ENCODE peak calls at places on chromosome 18, in four cellular contexts. X, R, K and G are unnamed samples.

GRCh38 chr18:3454365-3455089 is 4.6 kb downstream of the TGIF1 start:
- DNase-seq in X (peak; percentile 66), R (peak; percentile 84), K (no peak), G (no peak)

GRCh38 chr18:66872277-66872676 is 268.4 kb upstream of the CDH19 start:
- DNase-seq in X (no peak), R (no peak), K (no peak), G (no peak)

GRCh38 chr18:74064510-74064909 is 83.1 kb downstream of the FBXO15 start:
- DNase-seq in X (no peak), R (no peak), K (no peak), G (no peak)

GRCh38 chr18:3321133-3321812 is 59.3 kb downstream of the MYL12B start:
- DNase-seq in X (no peak), R (peak; percentile 83), K (no peak), G (peak; percentile 45)

GRCh38 chr18:44028109-44028508 is 652.6 kb upstream of the SETBP1 start:
- DNase-seq in X (no peak), R (no peak), K (no peak), G (no peak)

GRCh38 chr18:3214855-3215637 is 4.7 kb downstream of the MYOM1 start:
- DNase-seq in X (no peak), R (no peak), K (no peak), G (no peak)

GRCh38 chr18:60936101-60936500 is 397.1 kb upstream of the CDH20 start:
- DNase-seq in X (no peak), R (no peak), K (no peak), G (no peak)

GRCh38 chr18:44079602-44080001 is 601.1 kb upstream of the SETBP1 start:
- DNase-seq in X (peak; percentile 4), R (no peak), K (no peak), G (no peak)

GRCh38 chr18:70232251-70232650 is 26.8 kb upstream of the RTTN start:
- DNase-seq in X (no peak), R (no peak), K (no peak), G (no peak)

GRCh38 chr18:29874519-29875098 is 1167.9 kb downstream of the DSC3 start:
- DNase-seq in X (peak; percentile 52), R (peak; percentile 58), K (peak; percentile 10), G (peak; percentile 2)
- TF ChIP-seq TCF7L2 in X (no peak), R (no peak), K (no peak), G (no peak)

GRCh38 chr18:77127769-77128671 is 4.6 kb downstream of the MBP start:
- DNase-seq in X (no peak), R (no peak), K (no peak), G (peak; percentile 96)

GRCh38 chr18:77130229-77131099 is 2.1 kb downstream of the MBP start:
- DNase-seq in X (no peak), R (peak; percentile 18), K (no peak), G (no peak)

GRCh38 chr18:77131652-77132368 is 773 bp downstream of the MBP start:
- DNase-seq in X (no peak), R (no peak), K (no peak), G (no peak)

GRCh38 chr18:77131100-77131651 is 1.4 kb downstream of the MBP start:
- DNase-seq in X (no peak), R (no peak), K (no peak), G (no peak)

GRCh38 chr18:77129150-77129551 is 3.4 kb downstream of the MBP start:
- DNase-seq in X (no peak), R (no peak), K (no peak), G (no peak)
- H3K4me1 ChIP-seq in X (peaks cover 40% of the 10 kb centered on the region), R (no peaks in the 10 kb centered on the region), K (peaks cover 69% of the 10 kb centered on the region), G (peaks cover 74% of the 10 kb centered on the region)

GRCh38 chr18:13428319-13428718 is 209.8 kb downstream of the LDLRAD4 start:
- DNase-seq in X (no peak), R (no peak), K (no peak), G (no peak)

GRCh38 chr18:13425357-13426095 is 207.0 kb downstream of the LDLRAD4 start:
- DNase-seq in X (no peak), R (no peak), K (no peak), G (no peak)

GRCh38 chr18:13429884-13430510 is 211.4 kb downstream of the LDLRAD4 start:
- DNase-seq in X (no peak), R (no peak), K (no peak), G (no peak)

GRCh38 chr18:13429016-13429415 is 210.5 kb downstream of the LDLRAD4 start:
- DNase-seq in X (no peak), R (no peak), K (no peak), G (no peak)

DNA sequence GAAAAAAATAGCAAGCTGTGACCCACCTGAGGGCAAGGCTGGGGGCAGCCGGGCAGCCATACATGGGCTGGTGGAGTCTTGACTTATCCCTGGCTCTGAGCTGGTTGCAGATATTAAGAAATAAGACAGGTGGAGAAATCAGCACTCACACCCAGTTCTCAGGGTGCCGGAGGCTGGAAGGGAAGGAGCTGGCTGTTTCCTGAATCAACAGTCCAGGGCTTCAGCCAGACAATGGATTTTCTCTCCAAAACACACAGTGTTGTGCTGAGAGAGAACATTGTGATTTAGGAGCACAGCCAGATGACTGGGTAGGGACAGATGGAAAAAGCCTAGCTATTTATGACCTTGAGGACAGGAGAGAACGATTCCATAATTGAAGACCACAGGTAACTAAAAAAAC is 208.8 kb downstream of the LDLRAD4 start:
- DNase-seq in X (no peak), R (no peak), K (no peak), G (no peak)
- TF ChIP-seq TCF7L2 in X (no peak), R (no peak), K (no peak), G (no peak)

GRCh38 chr18:476368-476767 is 24.1 kb downstream of the COLEC12 start:
- DNase-seq in X (no peak), R (no peak), K (no peak), G (no peak)

GRCh38 chr18:474416-474815 is 26.1 kb downstream of the COLEC12 start:
- DNase-seq in X (no peak), R (no peak), K (no peak), G (no peak)

GRCh38 chr18:471701-472100 is 28.8 kb downstream of the COLEC12 start:
- DNase-seq in X (no peak), R (no peak), K (no peak), G (no peak)

GRCh38 chr18:475202-475624 is 25.3 kb downstream of the COLEC12 start:
- DNase-seq in X (peak; percentile 49), R (no peak), K (no peak), G (no peak)

DNA sequence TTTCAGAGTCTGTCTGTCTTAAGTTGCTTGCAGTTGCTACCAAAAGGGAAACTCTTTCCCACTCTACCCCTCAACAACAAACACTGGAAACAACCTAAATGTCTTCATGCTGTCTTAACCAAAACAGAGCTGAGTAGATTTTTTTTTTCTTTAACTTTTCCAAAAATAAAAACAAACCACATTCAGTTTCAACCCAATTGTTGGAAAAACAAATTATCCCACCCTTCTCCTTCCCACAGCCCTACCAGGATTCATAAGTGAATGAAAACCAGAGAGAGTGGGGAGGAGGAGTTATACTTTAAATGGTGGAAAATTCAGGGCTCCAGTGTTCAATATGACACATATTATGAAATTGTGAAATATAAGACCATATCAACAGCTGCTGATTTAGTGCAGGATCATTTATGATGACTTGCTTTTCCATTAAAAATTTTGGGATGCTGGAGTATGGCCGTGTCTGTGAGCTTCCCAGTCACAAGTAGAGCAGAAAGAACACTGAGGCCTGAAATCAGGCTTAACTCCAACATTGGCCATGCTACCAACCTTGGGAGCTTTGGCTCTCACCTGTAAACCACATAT is 26.7 kb downstream of the COLEC12 start:
- DNase-seq in X (no peak), R (no peak), K (no peak), G (no peak)
- H3K4me1 ChIP-seq in X (peaks cover 52% of the 10 kb centered on the region), R (no peaks in the 10 kb centered on the region), K (peaks cover 7% of the 10 kb centered on the region), G (peaks cover 7% of the 10 kb centered on the region)

DNA sequence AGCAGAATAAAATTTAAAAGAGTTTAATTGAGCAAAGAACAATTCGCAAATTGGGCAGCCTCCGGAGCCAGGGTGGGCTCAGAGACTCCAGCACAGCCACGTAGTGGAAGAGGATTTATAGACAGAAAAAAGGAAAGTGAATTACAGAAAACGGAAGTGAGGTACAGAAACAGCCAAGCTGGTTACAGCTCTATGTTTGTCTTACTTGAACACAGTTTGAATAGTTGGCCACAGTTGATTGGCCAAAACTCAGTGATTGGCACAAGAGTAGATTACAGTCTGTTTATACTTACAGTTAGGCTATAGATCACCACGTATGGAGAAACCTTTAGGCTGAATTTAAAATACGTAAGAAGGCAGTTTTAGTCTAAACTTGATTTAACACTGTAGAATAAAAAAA is 78.8 kb upstream of the NEDD4L start:
- DNase-seq in X (no peak), R (no peak), K (no peak), G (no peak)
- TF ChIP-seq TCF7L2 in X (no peak), R (no peak), K (no peak), G (no peak)

DNA sequence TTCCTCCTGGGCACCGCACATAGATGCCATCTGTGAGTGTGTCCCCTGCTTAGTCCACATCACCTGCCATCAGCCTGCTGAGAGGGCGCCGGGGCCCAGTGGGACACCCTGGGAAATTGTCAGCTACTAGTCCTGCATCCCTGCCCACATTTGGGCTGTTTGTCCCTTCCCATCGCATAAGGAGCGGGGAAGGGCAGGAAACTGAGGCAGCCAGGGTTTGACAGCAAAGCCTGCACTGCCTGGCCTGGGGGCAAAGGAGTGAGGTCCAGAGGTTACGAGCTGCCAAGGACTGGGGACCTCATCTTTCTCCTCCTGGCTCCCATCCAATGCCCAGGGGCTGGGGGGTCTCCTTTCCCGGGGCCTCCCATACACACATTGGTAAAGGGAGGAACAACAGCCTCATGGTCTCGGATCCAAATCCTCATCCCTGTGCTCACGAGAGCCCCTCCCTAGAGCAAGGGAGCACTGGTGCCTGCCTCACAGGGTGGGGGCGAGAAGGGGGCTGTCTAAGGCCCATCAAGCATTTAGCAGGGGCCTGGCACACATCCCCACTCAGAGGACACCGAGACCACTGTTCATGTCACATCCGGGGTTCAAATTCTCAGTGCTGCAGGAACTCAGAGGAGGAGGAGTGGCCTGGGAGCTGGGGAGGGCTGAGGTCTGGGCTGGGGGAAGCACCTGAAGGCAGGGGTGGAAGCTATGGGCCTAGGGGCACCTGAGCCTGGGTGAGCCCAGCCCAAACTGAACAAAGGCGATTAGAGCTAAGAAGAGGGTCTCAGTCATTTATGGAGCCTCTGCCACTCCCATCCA is 113.8 kb downstream of the SMAD7 start:
- DNase-seq in X (no peak), R (no peak), K (no peak), G (no peak)
- H3K4me1 ChIP-seq in X (no peaks in the 10 kb centered on the region), R (peaks cover 17% of the 10 kb centered on the region), K (peaks cover 62% of the 10 kb centered on the region), G (peaks cover 82% of the 10 kb centered on the region)

GRCh38 chr18:50950626-50951025 is 17.2 kb upstream of the ELAC1 start:
- DNase-seq in X (no peak), R (no peak), K (no peak), G (no peak)

GRCh38 chr18:50956116-50956515 is 11.7 kb upstream of the ELAC1 start:
- DNase-seq in X (no peak), R (no peak), K (no peak), G (no peak)

GRCh38 chr18:50953822-50954221 is 14.0 kb upstream of the ELAC1 start:
- DNase-seq in X (no peak), R (peak; percentile 23), K (no peak), G (no peak)

DNA sequence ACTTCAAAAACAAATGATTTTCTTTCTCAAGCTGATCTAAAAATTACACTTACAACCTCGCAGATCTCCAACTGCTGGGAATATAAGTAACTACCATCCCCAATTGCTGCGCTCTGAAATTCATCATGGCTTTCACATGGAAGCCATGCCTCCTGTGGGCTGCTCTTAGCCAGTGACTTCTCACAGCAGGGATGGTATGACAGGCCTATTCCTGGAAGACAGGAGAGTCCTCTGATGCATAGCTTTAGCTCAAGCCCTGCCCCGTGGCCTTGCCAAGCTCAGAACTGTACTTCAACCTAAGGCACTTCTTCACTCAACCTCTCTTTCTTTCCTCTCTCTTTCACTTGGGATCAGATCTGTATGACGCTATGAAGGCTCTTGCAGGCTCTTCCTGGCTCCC is 12.6 kb upstream of the ELAC1 start:
- DNase-seq in X (no peak), R (no peak), K (no peak), G (no peak)
- TF ChIP-seq TCF7L2 in X (no peak), R (no peak), K (no peak), G (no peak)